ENCODE peak calls at places on chromosomes 11 and 22, in seven cellular contexts. Y is left ventricle myocardium inferior; Q is uterus; T is fibroblast of lung; P is GM23248; A is CD8-positive, alpha-beta T cell; J is osteoblast. N is an unnamed sample. For H3K4me1, the result is how much of the 10 kb centered on the place peaks cover.

GRCh38 chr11:47177229-47177845 is 658 bp upstream of the ARFGAP2 start:
- DNase-seq in P (peak), Q (peak), A (peak), T (peak), Y (peak), J (peak), N (peak)

GRCh38 chr11:17634776-17635550 is 84.4 kb upstream of the MYOD1 start:
- DNase-seq in A (no peak), P (no peak), Q (no peak), Y (no peak), T (no peak), J (peak), N (no peak)

GRCh38 chr22:40176921-40177737 is 596 bp upstream of the TNRC6B start:
- DNase-seq in J (peak), T (peak), Y (peak), Q (peak), P (peak), A (peak), N (peak)

GRCh38 chr11:42315267-42315666 is 855.8 kb upstream of the LRRC4C start:
- DNase-seq in Y (no peak), Q (no peak), J (no peak), A (no peak), T (no peak), P (no peak), N (no peak)

GRCh38 chr11:77083553-77084245 is 16.9 kb downstream of the CAPN5 start:
- DNase-seq in J (peak), A (no peak), Q (no peak), P (no peak), T (no peak), Y (no peak), N (peak)

GRCh38 chr11:116984186-116984585 is 114.0 kb downstream of the SIK3 start:
- DNase-seq in P (peak), Y (no peak), T (peak), A (no peak), J (peak), Q (no peak), N (no peak)

GRCh38 chr11:30585892-30586250 is 282 bp downstream of the MPPED2 start:
- DNase-seq in T (no peak), J (peak), Q (peak), A (no peak), P (peak), Y (peak), N (peak)

GRCh38 chr22:45994516-45995404 is 17.8 kb upstream of the WNT7B start:
- DNase-seq in T (peak), J (peak), Y (peak), A (peak), P (peak), Q (peak), N (peak)

GRCh38 chr11:4982678-4983077 is 12.0 kb upstream of the OR51L1 start:
- DNase-seq in A (no peak), P (no peak), T (no peak), Y (no peak), J (no peak), Q (no peak), N (no peak)

GRCh38 chr11:8403310-8403709 is 139.6 kb upstream of the LMO1 start:
- DNase-seq in T (peak), A (no peak), Y (no peak), P (peak), J (no peak), Q (no peak), N (no peak)

GRCh38 chr11:97537407-97538150 is 1147.8 kb downstream of the JRKL start:
- DNase-seq in Q (no peak), T (no peak), Y (no peak), A (no peak), J (peak), P (no peak), N (no peak)

GRCh38 chr11:94740083-94740974 is 27.8 kb upstream of the AMOTL1 start:
- DNase-seq in A (no peak), Q (peak), T (peak), P (peak), Y (peak), J (peak), N (no peak)

GRCh38 chr11:607020-607780 is 8.6 kb downstream of the IRF7 start:
- DNase-seq in P (no peak), J (no peak), T (no peak), Q (no peak), A (no peak), Y (no peak), N (no peak)

GRCh38 chr22:40720538-40721256 is 41.4 kb downstream of the MCHR1 start:
- DNase-seq in T (peak), Y (no peak), P (peak), J (no peak), A (no peak), Q (peak), N (no peak)

GRCh38 chr11:19241260-19242183 is 777 bp upstream of the E2F8 start:
- DNase-seq in A (peak), J (peak), Y (peak), P (peak), T (no peak), Q (no peak), N (peak)

GRCh38 chr22:47442821-47443220 is 680.4 kb downstream of the TBC1D22A start:
- DNase-seq in A (no peak), Y (no peak), P (no peak), T (no peak), Q (no peak), J (no peak), N (no peak)

GRCh38 chr22:42116848-42117424 is 13.7 kb downstream of the CYP2D6 start:
- DNase-seq in P (no peak), J (no peak), Q (no peak), Y (no peak), T (peak), A (no peak), N (no peak)

GRCh38 chr11:111283945-111284481 is 14.3 kb upstream of the POU2AF3 start:
- DNase-seq in P (no peak), J (peak), Y (peak), A (no peak), Q (no peak), T (no peak), N (no peak)

GRCh38 chr11:2893935-2894334 is 8.4 kb upstream of the CDKN1C start:
- DNase-seq in Y (no peak), T (no peak), J (no peak), P (no peak), A (no peak), Q (no peak), N (no peak)

GRCh38 chr11:2891291-2891690 is 5.7 kb upstream of the CDKN1C start:
- DNase-seq in P (no peak), J (no peak), T (peak), Q (no peak), Y (no peak), A (peak), N (no peak)

GRCh38 chr11:2891901-2892214 is 6.3 kb upstream of the CDKN1C start:
- DNase-seq in J (peak), T (no peak), A (peak), P (no peak), Q (peak), Y (peak), N (peak)

GRCh38 chr11:2893021-2893528 is 7.5 kb upstream of the CDKN1C start:
- DNase-seq in Y (no peak), Q (no peak), T (no peak), A (no peak), J (no peak), P (no peak), N (no peak)

GRCh38 chr11:2892215-2893020 is 6.8 kb upstream of the CDKN1C start:
- DNase-seq in Y (peak), A (peak), P (peak), T (peak), J (peak), Q (peak), N (peak)
- H3K4me1 ChIP-seq in Y (under half), A (under half), P (under half), T (under half), J (under half), Q (under half), N (under half)

DNA sequence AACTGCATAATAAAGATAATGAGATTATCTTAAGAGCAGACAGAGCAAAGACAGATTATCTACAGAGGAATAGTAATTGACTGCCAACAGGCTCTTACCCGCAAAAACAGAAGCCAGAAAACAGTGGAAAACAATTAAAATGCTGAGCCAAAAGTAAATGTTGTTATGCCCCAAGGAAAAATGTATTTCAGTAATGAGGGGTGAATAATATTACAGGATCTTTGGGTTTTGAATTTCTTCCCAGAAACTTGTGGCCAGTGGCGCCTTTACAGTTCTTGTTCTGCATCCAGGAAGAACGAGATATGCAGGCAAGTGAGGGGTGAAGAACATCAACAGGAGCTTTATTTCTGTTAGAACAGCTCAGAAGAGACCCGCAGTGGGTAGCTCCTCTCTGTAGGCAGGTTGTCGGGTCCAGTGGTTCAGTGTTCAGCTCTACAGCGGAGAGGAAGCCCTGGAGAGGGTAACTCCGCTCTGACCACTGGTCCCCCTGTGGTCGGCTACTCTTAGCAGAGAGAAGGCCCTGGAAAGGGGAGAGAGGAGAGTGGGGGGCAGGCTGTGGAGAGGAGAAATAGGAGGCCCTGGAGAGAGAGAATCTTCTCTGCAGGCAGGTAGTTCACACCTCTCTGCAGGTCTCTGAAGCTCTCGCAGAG is 51.8 kb upstream of the SC5D start:
- DNase-seq in A (no peak), Q (no peak), T (no peak), P (peak), J (no peak), Y (no peak), N (no peak)
- H3K4me1 ChIP-seq in A (under half), Q (under half), T (under half), P (under half), J (under half), Y (under half), N (under half)

DNA sequence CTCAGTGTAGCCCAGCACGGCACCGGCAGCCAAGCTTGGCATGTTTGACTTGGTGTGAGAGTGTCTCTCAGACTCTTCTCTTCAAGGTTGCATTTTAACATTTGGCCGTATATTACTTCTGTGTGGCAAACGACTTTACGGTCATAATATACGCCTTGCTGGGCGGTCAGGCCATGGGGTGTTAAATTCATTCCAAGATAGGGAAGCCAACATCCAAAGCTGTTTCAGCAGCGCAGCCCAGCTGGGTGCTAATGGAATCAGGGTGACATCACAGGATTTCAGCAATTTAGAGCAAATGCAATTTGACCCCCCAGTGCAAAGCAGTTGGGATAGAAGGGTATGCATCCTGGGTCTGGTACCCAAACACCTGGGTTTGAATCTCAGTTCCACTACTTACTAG is 16.7 kb upstream of the MYH9 start:
- DNase-seq in J (peak), A (no peak), Y (no peak), T (no peak), P (no peak), Q (no peak), N (no peak)
- H3K4me1 ChIP-seq in J (under half), A (half or more), Y (under half), T (under half), P (under half), Q (under half), N (under half)

DNA sequence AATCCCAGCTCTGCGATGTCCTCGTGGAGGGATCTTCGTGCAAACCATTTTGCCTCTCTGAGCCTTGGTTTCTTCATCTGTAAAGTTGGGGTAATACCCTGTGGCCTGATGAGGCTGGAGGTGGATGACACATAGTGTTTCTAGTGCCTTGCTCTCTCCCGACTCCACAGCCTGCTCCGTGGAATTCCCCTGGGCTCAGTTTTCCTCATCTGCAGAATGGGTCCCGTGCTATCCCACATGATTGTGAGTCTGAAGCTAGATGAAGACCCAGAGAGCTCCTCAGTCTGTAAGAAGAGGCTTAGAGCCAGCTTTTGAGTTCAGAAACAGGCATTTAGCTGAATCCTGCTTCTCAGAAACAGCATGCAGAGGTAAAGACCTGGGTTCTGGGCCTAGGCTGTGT is 32.7 kb downstream of the DAGLA start:
- DNase-seq in Y (no peak), A (no peak), T (no peak), Q (no peak), J (no peak), P (no peak), N (no peak)
- H3K4me1 ChIP-seq in Y (under half), A (under half), T (under half), Q (under half), J (under half), P (under half), N (under half)

GRCh38 chr11:56333156-56333555 is 12.7 kb upstream of the OR8K1 start:
- DNase-seq in J (no peak), Q (no peak), A (no peak), Y (no peak), P (no peak), T (no peak), N (no peak)

GRCh38 chr11:56331861-56332491 is 13.9 kb upstream of the OR8K1 start:
- DNase-seq in T (no peak), P (no peak), Q (no peak), J (peak), A (no peak), Y (no peak), N (no peak)
- H3K4me1 ChIP-seq in T (under half), P (under half), Q (under half), J (under half), A (under half), Y (under half), N (under half)

GRCh38 chr22:37930952-37931440 is 22.4 kb downstream of the C22orf23 start:
- DNase-seq in T (no peak), A (no peak), Y (no peak), J (no peak), P (no peak), Q (no peak), N (no peak)

GRCh38 chr22:37931893-37932389 is 21.5 kb downstream of the C22orf23 start:
- DNase-seq in Q (no peak), Y (no peak), J (peak), A (no peak), T (no peak), P (no peak), N (no peak)

GRCh38 chr22:37932401-37932800 is 21.0 kb downstream of the C22orf23 start:
- DNase-seq in Y (no peak), Q (no peak), P (no peak), T (no peak), J (no peak), A (no peak), N (no peak)

GRCh38 chr22:37932821-37933578 is 20.4 kb downstream of the C22orf23 start:
- DNase-seq in Y (no peak), J (peak), P (peak), A (no peak), T (no peak), Q (peak), N (no peak)

GRCh38 chr22:37933711-37934376 is 19.6 kb downstream of the C22orf23 start:
- DNase-seq in A (peak), J (peak), Q (peak), T (peak), Y (peak), P (peak), N (peak)
- H3K4me1 ChIP-seq in A (under half), J (under half), Q (under half), T (under half), Y (half or more), P (under half), N (under half)

GRCh38 chr11:128516886-128517285 is 70.5 kb downstream of the ETS1 start:
- DNase-seq in Y (no peak), J (no peak), T (no peak), P (no peak), Q (no peak), A (no peak), N (no peak)
- H3K4me1 ChIP-seq in Y (half or more), J (half or more), T (under half), P (under half), Q (under half), A (under half), N (under half)